ENCODE peak calls at places on chromosomes 2 and 18, in seven cellular contexts. Q, K, G, V, R, U and O are unnamed samples.

GRCh38 chr2:15352363-15352762 is 208.8 kb downstream of the NBAS start:
- DNase-seq in Q (no peak), K (no peak), G (no peak), V (no peak), R (no peak), U (no peak), O (no peak)

GRCh38 chr18:12336887-12337286 is 28.8 kb downstream of the TUBB6 start:
- DNase-seq in Q (peak; percentile 60), K (peak; percentile 30), G (no peak), V (no peak), R (peak; percentile 46), U (no peak), O (no peak)

GRCh38 chr18:23194969-23195957 is 60.0 kb downstream of the CABLES1 start:
- DNase-seq in Q (no peak), K (no peak), G (no peak), V (no peak), R (peak; percentile 12), U (no peak), O (no peak)

GRCh38 chr2:29012211-29012681 is 31.1 kb downstream of the TOGARAM2 start:
- DNase-seq in Q (no peak), K (no peak), G (no peak), V (no peak), R (peak; percentile 58), U (no peak), O (no peak)

GRCh38 chr2:11534746-11535484 is 1.1 kb downstream of the GREB1 start:
- DNase-seq in Q (no peak), K (peak; percentile 38), G (no peak), V (no peak), R (no peak), U (no peak), O (no peak)

GRCh38 chr2:11286749-11287148 is 57.7 kb downstream of the ROCK2 start:
- DNase-seq in Q (no peak), K (no peak), G (no peak), V (no peak), R (peak; percentile 31), U (no peak), O (no peak)

GRCh38 chr18:58784601-58785137 is 80.0 kb upstream of the ZNF532 start:
- DNase-seq in Q (peak; percentile 53), K (no peak), G (no peak), V (no peak), R (no peak), U (no peak), O (no peak)

GRCh38 chr18:70384181-70384790 is 95.4 kb downstream of the SOCS6 start:
- DNase-seq in Q (peak; percentile 94), K (peak; percentile 31), G (no peak), V (peak; percentile 80), R (peak; percentile 80), U (no peak), O (no peak)

GRCh38 chr2:128970332-128971116 is 651.9 kb upstream of the HS6ST1 start:
- DNase-seq in Q (no peak), K (no peak), G (no peak), V (no peak), R (no peak), U (no peak), O (no peak)

GRCh38 chr2:23940262-23940975 is at the start of gene UBXN2A:
- DNase-seq in Q (peak; percentile 92), K (peak; percentile 90), G (peak; percentile 97), V (peak; percentile 78), R (peak; percentile 75), U (peak; percentile 45), O (peak; percentile 81)

GRCh38 chr2:191565647-191566198 is 112.2 kb upstream of the NABP1 start:
- DNase-seq in Q (no peak), K (peak; percentile 50), G (no peak), V (no peak), R (no peak), U (no peak), O (no peak)

GRCh38 chr18:46555724-46556123 is 101.3 kb downstream of the LOXHD1 start:
- DNase-seq in Q (peak; percentile 15), K (peak; percentile 60), G (no peak), V (peak; percentile 37), R (no peak), U (peak; percentile 72), O (peak; percentile 41)

GRCh38 chr18:9968081-9968848 is 54.4 kb downstream of the VAPA start:
- DNase-seq in Q (no peak), K (no peak), G (no peak), V (no peak), R (no peak), U (no peak), O (no peak)

GRCh38 chr2:8457092-8457481 is 224.8 kb upstream of the ID2 start:
- DNase-seq in Q (no peak), K (no peak), G (peak; percentile 41), V (no peak), R (no peak), U (no peak), O (no peak)

GRCh38 chr2:235669983-235670962 is 176.4 kb downstream of the AGAP1 start:
- DNase-seq in Q (peak; percentile 76), K (no peak), G (no peak), V (no peak), R (peak; percentile 82), U (peak; percentile 67), O (no peak)

GRCh38 chr2:121071058-121071504 is 213.9 kb downstream of the TFCP2L1 start:
- DNase-seq in Q (peak; percentile 59), K (peak; percentile 62), G (no peak), V (peak; percentile 73), R (peak; percentile 51), U (peak; percentile 67), O (peak; percentile 58)

GRCh38 chr2:51120754-51121280 is 88.9 kb upstream of the NRXN1 start:
- DNase-seq in Q (no peak), K (no peak), G (no peak), V (no peak), R (no peak), U (no peak), O (no peak)